ENCODE peak calls at places on chromosome 20, in four cellular contexts. P, B, X and K are unnamed samples.

GRCh38 chr20:61605862-61606557 is 353.9 kb downstream of the CDH4 start:
- DNase-seq in X (no peak), B (no peak), P (no peak), K (no peak)

GRCh38 chr20:50658804-50659380 is 32.5 kb downstream of the RIPOR3 start:
- DNase-seq in B (no peak), P (no peak), X (no peak), K (no peak)

GRCh38 chr20:15310361-15310760 is 972.9 kb upstream of the FLRT3 start:
- DNase-seq in P (no peak), X (no peak), B (no peak), K (no peak)

GRCh38 chr20:50004175-50004574 is 21.4 kb downstream of the SNAI1 start:
- DNase-seq in X (no peak), B (no peak), P (no peak), K (no peak)

GRCh38 chr20:18188446-18188845 is 50.8 kb downstream of the KAT14 start:
- DNase-seq in X (no peak), B (no peak), P (no peak), K (no peak)

GRCh38 chr20:10790013-10790412 is 116.2 kb upstream of the JAG1 start:
- DNase-seq in X (no peak), B (no peak), P (no peak), K (peak)

GRCh38 chr20:46814366-46815232 is 80.0 kb upstream of the EYA2 start:
- DNase-seq in X (no peak), B (peak), P (no peak), K (peak)

GRCh38 chr20:33079267-33079666 is at the start of gene BPIFB4:
- DNase-seq in P (no peak), X (no peak), B (no peak), K (no peak)

GRCh38 chr20:52622086-52622485 is 350.1 kb upstream of the TSHZ2 start:
- DNase-seq in B (no peak), P (no peak), X (no peak), K (no peak)

GRCh38 chr20:60901831-60902230 is 350.2 kb upstream of the CDH4 start:
- DNase-seq in B (no peak), X (no peak), P (no peak), K (no peak)

GRCh38 chr20:45017859-45018258 is 51.5 kb downstream of the STK4 start:
- DNase-seq in X (no peak), P (no peak), B (no peak), K (no peak)

GRCh38 chr20:7195704-7196103 is 428.2 kb downstream of the BMP2 start:
- DNase-seq in B (no peak), X (no peak), P (no peak), K (no peak)

GRCh38 chr20:18057106-18057993 is at the start of gene OVOL2:
- DNase-seq in P (no peak), X (no peak), B (no peak), K (no peak)

GRCh38 chr20:12435254-12435653 is 517.6 kb downstream of the BTBD3 start:
- DNase-seq in B (no peak), P (no peak), X (no peak), K (no peak)

GRCh38 chr20:46964299-46965123 is 69.9 kb downstream of the EYA2 start:
- DNase-seq in X (no peak), B (no peak), P (no peak), K (no peak)

GRCh38 chr20:23139524-23139923 is 53.4 kb upstream of the CD93 start:
- DNase-seq in B (no peak), X (no peak), P (no peak), K (no peak)

GRCh38 chr20:63191400-63191799 is 24.5 kb downstream of the YTHDF1 start:
- DNase-seq in X (no peak), P (no peak), B (no peak), K (no peak)

GRCh38 chr20:62624719-62625455 is 17.4 kb upstream of the SLCO4A1 start:
- DNase-seq in X (no peak), P (no peak), B (no peak), K (no peak)

GRCh38 chr20:41185013-41185757 is 47.8 kb downstream of the PLCG1 start:
- DNase-seq in X (no peak), B (no peak), P (no peak), K (no peak)

GRCh38 chr20:50304501-50304856 is 113.8 kb downstream of the CEBPB start:
- DNase-seq in P (no peak), X (no peak), B (no peak), K (no peak)

GRCh38 chr20:36193937-36194712 is 39.6 kb downstream of the EPB41L1 start:
- DNase-seq in X (no peak), B (no peak), P (no peak), K (no peak)

GRCh38 chr20:45097485-45098095 is 3.3 kb downstream of the KCNS1 start:
- DNase-seq in B (no peak), P (no peak), X (no peak), K (no peak)

GRCh38 chr20:17863577-17864292 is 104.9 kb downstream of the SNX5 start:
- DNase-seq in P (no peak), B (no peak), X (no peak), K (peak)

GRCh38 chr20:51174536-51174935 is 151.6 kb upstream of the KCNG1 start:
- DNase-seq in B (no peak), X (no peak), P (no peak), K (no peak)

GRCh38 chr20:33191484-33191883 is 23.5 kb downstream of the BPIFA2 start:
- DNase-seq in P (no peak), X (no peak), B (no peak), K (no peak)

GRCh38 chr20:34996243-34996984 is 40.7 kb downstream of the MYH7B start:
- DNase-seq in B (no peak), P (no peak), X (no peak), K (no peak)

GRCh38 chr20:34998331-34998950 is 42.8 kb downstream of the MYH7B start:
- DNase-seq in X (no peak), P (no peak), B (no peak), K (no peak)

GRCh38 chr20:34995696-34996095 is 40.0 kb downstream of the MYH7B start:
- DNase-seq in B (no peak), P (no peak), X (no peak), K (no peak)

GRCh38 chr20:34997774-34998173 is 42.1 kb downstream of the MYH7B start:
- DNase-seq in P (no peak), B (no peak), X (no peak), K (no peak)

DNA sequence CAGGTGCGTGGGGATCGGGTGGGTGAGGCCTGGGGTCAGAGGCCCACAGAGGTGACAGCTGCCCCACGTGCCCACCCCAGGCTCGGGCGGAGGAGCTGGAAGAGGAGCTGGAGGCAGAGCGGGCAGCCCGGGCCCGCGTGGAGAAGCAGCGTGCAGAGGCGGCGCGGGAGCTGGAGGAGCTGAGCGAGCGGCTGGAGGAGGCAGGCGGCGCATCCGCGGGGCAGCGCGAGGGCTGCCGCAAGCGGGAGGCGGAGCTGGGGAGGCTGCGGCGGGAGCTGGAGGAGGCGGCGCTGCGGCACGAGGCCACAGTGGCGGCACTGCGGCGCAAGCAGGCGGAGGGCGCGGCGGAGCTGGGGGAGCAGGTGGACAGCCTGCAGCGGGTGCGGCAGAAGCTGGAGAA is 41.5 kb downstream of the MYH7B start:
- DNase-seq in X (no peak), P (no peak), B (no peak), K (no peak)
- TF ChIP-seq FOXK2 in X (no peak), P (no peak), B (no peak), K (no peak)

GRCh38 chr20:24376523-24377085 is 92.8 kb upstream of the SYNDIG1 start:
- DNase-seq in X (no peak), P (no peak), B (no peak), K (no peak)
- TF ChIP-seq FOXK2 in X (no peak), P (no peak), B (no peak), K (no peak)

GRCh38 chr20:39070484-39071231 is 108.5 kb downstream of the DHX35 start:
- DNase-seq in P (no peak), X (no peak), B (no peak), K (peak)
- TF ChIP-seq FOXK2 in P (no peak), X (no peak), B (no peak), K (no peak)

DNA sequence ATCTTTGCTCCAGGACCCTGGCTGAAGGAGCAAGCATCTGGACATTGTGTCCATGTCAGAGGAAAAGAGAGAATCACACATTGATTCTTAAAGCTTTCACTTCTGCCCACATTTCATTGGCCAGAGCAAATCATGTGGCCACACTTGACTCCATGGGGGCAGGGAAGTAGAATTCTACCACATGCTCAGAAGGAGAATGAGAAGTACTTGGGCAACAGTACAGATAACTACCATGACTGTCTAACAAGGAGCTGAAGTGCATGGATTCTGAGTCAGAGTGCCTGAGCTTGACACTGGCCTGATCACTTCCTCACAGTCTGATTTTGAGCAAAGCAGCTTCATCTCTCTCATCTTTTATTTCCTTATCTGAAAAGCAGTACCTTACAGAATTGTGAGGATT is 38.6 kb downstream of the GHRH start:
- DNase-seq in P (peak), X (no peak), B (no peak), K (no peak)
- TF ChIP-seq FOXK2 in P (no peak), X (no peak), B (no peak), K (no peak)

GRCh38 chr20:59010321-59010994 is 3.4 kb upstream of the CTSZ start:
- DNase-seq in P (no peak), X (no peak), B (no peak), K (no peak)
- TF ChIP-seq FOXK2 in P (no peak), X (no peak), B (no peak), K (no peak)

DNA sequence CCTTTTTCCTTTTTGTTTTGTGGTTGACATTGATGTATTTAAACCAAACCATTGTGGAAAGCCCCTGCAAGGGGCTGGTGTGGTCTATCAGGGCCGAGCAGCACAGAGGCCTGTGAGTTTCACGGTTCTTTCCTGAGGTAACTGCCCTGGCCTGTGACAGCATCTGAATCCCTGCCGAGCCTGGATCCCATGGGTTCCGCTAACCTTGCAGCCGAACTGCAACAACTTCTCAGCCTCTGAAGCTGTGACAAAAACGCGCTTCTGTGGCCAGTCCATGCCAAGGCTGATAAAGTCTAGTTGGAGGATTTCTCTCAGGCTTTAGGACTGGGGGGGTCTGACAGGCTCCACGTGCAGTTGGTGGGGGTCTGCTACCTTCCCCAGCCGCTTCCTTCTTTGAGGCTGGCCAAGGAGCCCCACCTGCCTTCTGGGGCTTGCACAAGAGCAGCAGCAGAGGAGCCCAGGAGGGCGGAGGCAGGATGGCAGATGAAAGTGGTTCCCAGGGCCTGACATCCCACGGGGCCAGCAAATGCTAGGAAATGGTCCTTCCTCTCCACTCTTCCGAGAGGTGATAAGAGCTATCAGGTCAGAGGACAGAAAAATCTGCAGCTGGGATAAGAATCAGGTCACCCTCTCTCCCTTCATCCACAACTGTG is 150.9 kb downstream of the PREX1 start:
- DNase-seq in P (no peak), X (no peak), B (no peak), K (no peak)
- TF ChIP-seq FOXK2 in P (no peak), X (no peak), B (no peak), K (no peak)